ENCODE peak calls at places on chromosome 18, in ten cellular contexts. C is neural crest cell, Y is tibial nerve, B is cardiac fibroblast, R is kidney, N is GM13977, M is astrocyte of the spinal cord, Q is cardiac muscle cell, F is nephron progenitor cell, D is mucosa of descending colon. H is an unnamed sample.

GRCh38 chr18:55088000-55088401 is 128.7 kb upstream of the CCDC68 start:
- DNase-seq in C (no peak), Y (no peak), B (no peak), R (no peak), N (peak), M (no peak), Q (no peak), F (no peak), D (no peak), H (no peak)

GRCh38 chr18:37019157-37019571 is 190.2 kb downstream of the KIAA1328 start:
- DNase-seq in C (no peak), Y (no peak), B (peak), R (no peak), N (no peak), M (peak), Q (peak), F (no peak), D (no peak), H (peak)

GRCh38 chr18:44602380-44602779 is 78.3 kb upstream of the SETBP1 start:
- DNase-seq in C (no peak), Y (no peak), B (peak), R (no peak), N (no peak), M (peak), Q (no peak), F (no peak), D (no peak), H (peak)

GRCh38 chr18:9103488-9103887 is 989 bp downstream of the NDUFV2 start:
- DNase-seq in C (no peak), Y (no peak), B (peak), R (no peak), N (no peak), M (peak), Q (no peak), F (no peak), D (no peak), H (peak)

GRCh38 chr18:49494660-49495059 is 7.6 kb upstream of the C18orf32 start:
- DNase-seq in C (no peak), Y (no peak), B (no peak), R (no peak), N (no peak), M (no peak), Q (no peak), F (no peak), D (no peak), H (no peak)

GRCh38 chr18:48872234-48873145 is 78.3 kb downstream of the SMAD7 start:
- DNase-seq in C (no peak), Y (no peak), B (peak), R (no peak), N (no peak), M (peak), Q (no peak), F (no peak), D (no peak), H (peak)

GRCh38 chr18:78146136-78146535 is 833.5 kb upstream of the SALL3 start:
- DNase-seq in C (no peak), Y (no peak), B (no peak), R (no peak), N (no peak), M (no peak), Q (no peak), F (no peak), D (no peak), H (no peak)

GRCh38 chr18:57898506-57899124 is 95.5 kb upstream of the ATP8B1 start:
- DNase-seq in C (no peak), Y (no peak), B (peak), R (no peak), N (no peak), M (peak), Q (no peak), F (no peak), D (no peak), H (peak)

GRCh38 chr18:8424917-8425725 is 184.1 kb upstream of the RAB12 start:
- DNase-seq in C (no peak), Y (no peak), B (peak), R (no peak), N (no peak), M (peak), Q (no peak), F (no peak), D (no peak), H (peak)

GRCh38 chr18:55419939-55420664 is 167.9 kb downstream of the TCF4 start:
- DNase-seq in C (no peak), Y (no peak), B (peak), R (no peak), N (no peak), M (peak), Q (no peak), F (no peak), D (no peak), H (no peak)

GRCh38 chr18:22710628-22711380 is 222.3 kb upstream of the RBBP8 start:
- DNase-seq in C (no peak), Y (no peak), B (peak), R (peak), N (no peak), M (peak), Q (peak), F (peak), D (peak), H (no peak)

GRCh38 chr18:46942646-46943045 is 25.2 kb downstream of the KATNAL2 start:
- DNase-seq in C (no peak), Y (no peak), B (no peak), R (no peak), N (no peak), M (no peak), Q (no peak), F (no peak), D (no peak), H (no peak)

GRCh38 chr18:28541276-28541930 is 364.5 kb upstream of the CDH2 start:
- DNase-seq in C (no peak), Y (no peak), B (no peak), R (no peak), N (no peak), M (no peak), Q (peak), F (no peak), D (no peak), H (peak)

GRCh38 chr18:45046226-45046625 is 365.5 kb downstream of the SETBP1 start:
- DNase-seq in C (no peak), Y (no peak), B (no peak), R (no peak), N (no peak), M (no peak), Q (no peak), F (no peak), D (no peak), H (no peak)

GRCh38 chr18:8982416-8983183 is 119.9 kb upstream of the NDUFV2 start:
- DNase-seq in C (peak), Y (no peak), B (peak), R (no peak), N (peak), M (peak), Q (peak), F (no peak), D (no peak), H (peak)

GRCh38 chr18:35241523-35241804 is 630 bp downstream of the ZNF397 start:
- DNase-seq in C (no peak), Y (no peak), B (no peak), R (no peak), N (no peak), M (no peak), Q (no peak), F (no peak), D (no peak), H (no peak)

GRCh38 chr18:647304-647703 is 10.1 kb upstream of the TYMS start:
- DNase-seq in C (no peak), Y (no peak), B (no peak), R (no peak), N (no peak), M (no peak), Q (no peak), F (no peak), D (no peak), H (no peak)

GRCh38 chr18:650428-650858 is 7.0 kb upstream of the TYMS start:
- DNase-seq in C (no peak), Y (no peak), B (no peak), R (no peak), N (no peak), M (no peak), Q (no peak), F (no peak), D (no peak), H (no peak)

GRCh38 chr18:649341-649740 is 8.1 kb upstream of the TYMS start:
- DNase-seq in C (no peak), Y (no peak), B (no peak), R (no peak), N (no peak), M (no peak), Q (no peak), F (no peak), D (no peak), H (no peak)

GRCh38 chr18:641224-641623 is 16.2 kb upstream of the TYMS start:
- DNase-seq in C (no peak), Y (no peak), B (no peak), R (no peak), N (no peak), M (no peak), Q (no peak), F (no peak), D (no peak), H (no peak)

DNA sequence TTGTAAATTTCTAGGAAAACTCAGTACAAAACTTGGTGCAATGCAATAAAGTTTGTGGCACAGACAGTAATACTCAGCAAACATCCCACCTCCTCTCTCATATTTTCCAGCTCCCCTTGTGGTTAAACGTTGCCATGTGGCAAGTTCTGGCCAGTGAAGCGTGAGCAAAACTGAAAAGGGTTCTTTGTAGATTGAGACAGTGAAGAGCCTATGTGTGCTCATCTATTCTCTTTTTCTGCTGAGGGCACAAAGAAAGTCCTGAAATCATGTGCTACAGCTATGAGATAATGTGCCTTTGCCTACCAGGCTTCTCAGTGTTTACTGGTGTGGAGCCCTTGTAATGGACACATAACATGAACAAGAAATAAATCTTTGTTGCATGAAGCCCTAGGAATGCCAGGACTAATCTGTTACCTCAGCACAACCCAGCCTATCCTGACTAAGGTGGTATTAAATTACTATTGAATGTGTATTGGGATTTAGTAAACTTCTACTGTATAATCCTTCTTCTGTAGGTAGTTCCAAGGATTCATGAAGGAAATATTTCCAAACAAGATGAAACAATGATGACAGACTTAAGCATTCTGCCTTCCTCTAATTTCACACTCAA is 13.0 kb upstream of the TYMS start:
- DNase-seq in C (no peak), Y (no peak), B (no peak), R (no peak), N (peak), M (no peak), Q (no peak), F (no peak), D (no peak), H (no peak)
- TF ChIP-seq CTCF in C (no peak), Y (no peak), B (peak), R (no peak), N (no peak), M (no peak), Q (no peak), F (no peak), D (no peak), H (no peak)

GRCh38 chr18:80161781-80162417 is 52.8 kb downstream of the ADNP2 start:
- DNase-seq in C (no peak), Y (no peak), B (no peak), R (no peak), N (no peak), M (no peak), Q (no peak), F (no peak), D (no peak), H (no peak)

GRCh38 chr18:80163183-80163582 is 54.1 kb downstream of the ADNP2 start:
- DNase-seq in C (no peak), Y (no peak), B (no peak), R (no peak), N (no peak), M (no peak), Q (no peak), F (no peak), D (no peak), H (no peak)

GRCh38 chr18:80158365-80158764 is 49.3 kb downstream of the ADNP2 start:
- DNase-seq in C (no peak), Y (no peak), B (no peak), R (no peak), N (no peak), M (no peak), Q (no peak), F (no peak), D (no peak), H (no peak)

GRCh38 chr18:80157708-80158343 is 48.8 kb downstream of the ADNP2 start:
- DNase-seq in C (peak), Y (peak), B (peak), R (no peak), N (peak), M (peak), Q (peak), F (peak), D (peak), H (peak)

DNA sequence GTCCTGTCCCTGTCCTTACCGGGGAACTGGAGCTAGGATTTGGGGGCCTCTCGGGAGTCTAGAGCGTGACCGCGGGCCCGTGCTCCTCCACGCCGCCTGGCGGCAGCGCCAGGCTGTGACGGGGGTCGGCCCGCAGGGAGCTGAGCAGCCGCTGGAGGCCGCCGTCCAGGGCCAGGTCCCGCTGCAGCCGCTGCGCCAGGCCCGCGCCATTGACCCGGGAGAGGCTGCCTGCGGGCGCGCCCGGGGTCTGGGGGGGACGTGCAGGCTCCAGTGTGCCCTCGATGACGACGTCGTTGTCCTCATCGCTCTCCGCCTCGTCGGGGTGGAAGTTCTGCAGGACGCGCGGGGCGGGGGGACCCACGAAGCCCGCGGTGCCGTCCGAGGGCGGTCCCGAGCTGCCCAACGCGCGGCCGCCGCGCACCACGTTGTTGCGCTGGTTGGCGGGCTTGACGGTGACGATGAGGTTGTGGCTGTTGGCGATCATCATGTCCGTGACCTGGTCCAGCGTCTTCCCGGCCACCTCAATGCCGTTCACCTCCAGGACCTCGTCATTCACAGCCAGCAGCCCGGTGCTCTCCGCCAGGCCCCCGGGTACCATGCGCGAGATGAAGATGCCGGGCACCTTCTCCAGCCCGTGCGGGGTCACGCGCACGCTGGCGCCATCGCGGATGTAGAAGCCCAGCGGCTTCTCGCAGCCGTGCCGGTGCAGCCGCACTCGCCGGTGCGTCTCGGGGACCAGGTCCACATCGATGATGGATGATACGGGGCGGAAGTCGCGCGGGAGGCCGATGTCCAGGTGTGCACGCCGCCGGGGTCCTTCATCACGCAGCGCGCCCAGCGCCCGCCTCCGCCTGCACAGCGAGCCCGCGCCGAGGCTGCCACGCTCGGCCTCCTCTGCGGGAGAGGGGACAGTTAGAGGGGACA is 50.9 kb downstream of the ADNP2 start:
- DNase-seq in C (no peak), Y (no peak), B (peak), R (no peak), N (peak), M (no peak), Q (no peak), F (no peak), D (no peak), H (no peak)
- TF ChIP-seq CTCF in C (no peak), Y (peak), B (peak), R (peak), N (peak), M (peak), Q (peak), F (no peak), D (no peak), H (peak)

GRCh38 chr18:79749251-79750191 is 48.2 kb upstream of the KCNG2 start:
- DNase-seq in C (no peak), Y (no peak), B (no peak), R (peak), N (no peak), M (no peak), Q (no peak), F (no peak), D (no peak), H (no peak)

GRCh38 chr18:79748321-79749157 is 49.2 kb upstream of the KCNG2 start:
- DNase-seq in C (no peak), Y (no peak), B (no peak), R (no peak), N (no peak), M (no peak), Q (no peak), F (no peak), D (no peak), H (no peak)

GRCh38 chr18:79746730-79747129 is 51.0 kb upstream of the KCNG2 start:
- DNase-seq in C (no peak), Y (no peak), B (no peak), R (no peak), N (no peak), M (no peak), Q (no peak), F (no peak), D (no peak), H (no peak)

GRCh38 chr18:79744625-79745024 is 53.1 kb upstream of the KCNG2 start:
- DNase-seq in C (no peak), Y (no peak), B (no peak), R (no peak), N (no peak), M (no peak), Q (no peak), F (no peak), D (no peak), H (no peak)

GRCh38 chr18:79747156-79747845 is 50.4 kb upstream of the KCNG2 start:
- DNase-seq in C (no peak), Y (no peak), B (no peak), R (no peak), N (no peak), M (no peak), Q (no peak), F (no peak), D (no peak), H (no peak)
- TF ChIP-seq CTCF in C (no peak), Y (no peak), B (no peak), R (no peak), N (no peak), M (no peak), Q (no peak), F (no peak), D (no peak), H (peak)

GRCh38 chr18:63848159-63848558 is 39.3 kb upstream of the SERPINB2 start:
- DNase-seq in C (peak), Y (no peak), B (peak), R (no peak), N (no peak), M (peak), Q (peak), F (peak), D (no peak), H (peak)
- TF ChIP-seq CTCF in C (peak), Y (peak), B (peak), R (peak), N (peak), M (peak), Q (peak), F (peak), D (no peak), H (peak)

DNA sequence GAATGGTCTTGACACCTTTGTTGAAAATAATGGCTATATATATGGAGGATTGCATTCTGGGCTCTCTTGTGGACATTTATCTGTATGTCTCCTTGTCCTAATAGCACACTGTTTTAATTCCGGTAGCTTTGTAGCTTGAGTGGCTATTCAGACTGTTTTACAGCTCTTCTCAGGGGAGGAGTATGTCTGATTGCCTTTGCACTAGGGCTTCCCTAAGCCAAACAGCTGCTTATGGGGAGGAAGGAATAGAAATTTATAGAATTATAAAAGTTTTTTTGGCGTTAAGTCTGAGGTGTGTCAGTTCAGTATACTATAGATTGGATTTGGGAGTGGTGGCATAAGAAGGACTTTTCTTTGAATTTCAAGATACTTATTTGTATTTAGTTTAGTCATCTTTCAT is 12.6 kb downstream of the SEH1L start:
- DNase-seq in C (no peak), Y (no peak), B (no peak), R (no peak), N (no peak), M (no peak), Q (no peak), F (no peak), D (no peak), H (no peak)
- TF ChIP-seq CTCF in C (no peak), Y (no peak), B (no peak), R (no peak), N (no peak), M (no peak), Q (no peak), F (no peak), D (no peak), H (no peak)

H was measured in HFFc6.